ENCODE peak calls at places on chromosome 21, in seven cellular contexts. One of them, this sample, is unnamed.

GRCh38 chr21:17343055-17343454 is 169.8 kb upstream of the CXADR start:
- DNase-seq in amniotic stem cell: no peak
- DNase-seq in CD8-positive, alpha-beta memory T cell: no peak
- DNase-seq in activated CD4-positive, alpha-beta T cell treated with anti-CD3 and anti-CD28 coated beads, Interleukin-2, amount 50 U/mL, for 1 hour: no peak
- DNase-seq in EL: peak; percentile 8
- DNase-seq in esophagus muscularis mucosa: no peak
- DNase-seq in iPS-NIHi11: peak; percentile 64
- DNase-seq in this sample: no peak

GRCh38 chr21:38441153-38441552 is 57.1 kb downstream of the ERG start:
- DNase-seq in amniotic stem cell: no peak
- DNase-seq in CD8-positive, alpha-beta memory T cell: no peak
- DNase-seq in activated CD4-positive, alpha-beta T cell treated with anti-CD3 and anti-CD28 coated beads, Interleukin-2, amount 50 U/mL, for 1 hour: no peak
- DNase-seq in EL: no peak
- DNase-seq in esophagus muscularis mucosa: no peak
- DNase-seq in iPS-NIHi11: no peak
- DNase-seq in this sample: no peak

GRCh38 chr21:17775431-17776126 is 43.6 kb downstream of the C21orf91 start:
- DNase-seq in amniotic stem cell: no peak
- DNase-seq in CD8-positive, alpha-beta memory T cell: peak; percentile 45
- DNase-seq in activated CD4-positive, alpha-beta T cell treated with anti-CD3 and anti-CD28 coated beads, Interleukin-2, amount 50 U/mL, for 1 hour: peak; percentile 47
- DNase-seq in EL: no peak
- DNase-seq in esophagus muscularis mucosa: no peak
- DNase-seq in iPS-NIHi11: no peak
- DNase-seq in this sample: no peak

GRCh38 chr21:46596201-46596600 is 8.7 kb downstream of the S100B start:
- DNase-seq in amniotic stem cell: no peak
- DNase-seq in CD8-positive, alpha-beta memory T cell: no peak
- DNase-seq in activated CD4-positive, alpha-beta T cell treated with anti-CD3 and anti-CD28 coated beads, Interleukin-2, amount 50 U/mL, for 1 hour: no peak
- DNase-seq in EL: no peak
- DNase-seq in esophagus muscularis mucosa: no peak
- DNase-seq in iPS-NIHi11: no peak
- DNase-seq in this sample: no peak

GRCh38 chr21:42834730-42835191 is 44.6 kb downstream of the WDR4 start:
- DNase-seq in amniotic stem cell: no peak
- DNase-seq in CD8-positive, alpha-beta memory T cell: no peak
- DNase-seq in activated CD4-positive, alpha-beta T cell treated with anti-CD3 and anti-CD28 coated beads, Interleukin-2, amount 50 U/mL, for 1 hour: no peak
- DNase-seq in EL: no peak
- DNase-seq in esophagus muscularis mucosa: peak; percentile 75
- DNase-seq in iPS-NIHi11: no peak
- DNase-seq in this sample: no peak

GRCh38 chr21:44455524-44456206 is 355 bp downstream of the LRRC3 start:
- DNase-seq in amniotic stem cell: no peak
- DNase-seq in CD8-positive, alpha-beta memory T cell: no peak
- DNase-seq in activated CD4-positive, alpha-beta T cell treated with anti-CD3 and anti-CD28 coated beads, Interleukin-2, amount 50 U/mL, for 1 hour: peak; percentile 23
- DNase-seq in EL: peak; percentile 16
- DNase-seq in esophagus muscularis mucosa: no peak
- DNase-seq in iPS-NIHi11: peak; percentile 82
- DNase-seq in this sample: no peak

GRCh38 chr21:37119421-37120218 is 46.6 kb downstream of the TTC3 start:
- DNase-seq in amniotic stem cell: no peak
- DNase-seq in CD8-positive, alpha-beta memory T cell: no peak
- DNase-seq in activated CD4-positive, alpha-beta T cell treated with anti-CD3 and anti-CD28 coated beads, Interleukin-2, amount 50 U/mL, for 1 hour: no peak
- DNase-seq in EL: no peak
- DNase-seq in esophagus muscularis mucosa: no peak
- DNase-seq in iPS-NIHi11: peak; percentile 34
- DNase-seq in this sample: no peak

GRCh38 chr21:42652527-42653491 is 612 bp upstream of the PDE9A start:
- DNase-seq in amniotic stem cell: no peak
- DNase-seq in CD8-positive, alpha-beta memory T cell: no peak
- DNase-seq in activated CD4-positive, alpha-beta T cell treated with anti-CD3 and anti-CD28 coated beads, Interleukin-2, amount 50 U/mL, for 1 hour: no peak
- DNase-seq in EL: peak; percentile 54
- DNase-seq in esophagus muscularis mucosa: no peak
- DNase-seq in iPS-NIHi11: peak; percentile 86
- DNase-seq in this sample: peak; percentile 40

GRCh38 chr21:42350899-42351543 is at the start of gene TFF2:
- DNase-seq in amniotic stem cell: no peak
- DNase-seq in CD8-positive, alpha-beta memory T cell: no peak
- DNase-seq in activated CD4-positive, alpha-beta T cell treated with anti-CD3 and anti-CD28 coated beads, Interleukin-2, amount 50 U/mL, for 1 hour: no peak
- DNase-seq in EL: no peak
- DNase-seq in esophagus muscularis mucosa: no peak
- DNase-seq in iPS-NIHi11: no peak
- DNase-seq in this sample: no peak

GRCh38 chr21:36803801-36804452 is 105.0 kb downstream of the SIM2 start:
- DNase-seq in amniotic stem cell: no peak
- DNase-seq in CD8-positive, alpha-beta memory T cell: no peak
- DNase-seq in activated CD4-positive, alpha-beta T cell treated with anti-CD3 and anti-CD28 coated beads, Interleukin-2, amount 50 U/mL, for 1 hour: no peak
- DNase-seq in EL: no peak
- DNase-seq in esophagus muscularis mucosa: no peak
- DNase-seq in iPS-NIHi11: peak; percentile 27
- DNase-seq in this sample: no peak

GRCh38 chr21:43775795-43776430 is at the start of gene CSTB:
- DNase-seq in amniotic stem cell: peak; percentile 51
- DNase-seq in CD8-positive, alpha-beta memory T cell: peak; percentile 78
- DNase-seq in activated CD4-positive, alpha-beta T cell treated with anti-CD3 and anti-CD28 coated beads, Interleukin-2, amount 50 U/mL, for 1 hour: peak; percentile 83
- DNase-seq in EL: peak; percentile 70
- DNase-seq in esophagus muscularis mucosa: peak; percentile 95
- DNase-seq in iPS-NIHi11: peak; percentile 89
- DNase-seq in this sample: peak; percentile 81

GRCh38 chr21:30227633-30228404 is 11.9 kb upstream of the CLDN8 start:
- DNase-seq in amniotic stem cell: peak; percentile 19
- DNase-seq in CD8-positive, alpha-beta memory T cell: no peak
- DNase-seq in activated CD4-positive, alpha-beta T cell treated with anti-CD3 and anti-CD28 coated beads, Interleukin-2, amount 50 U/mL, for 1 hour: no peak
- DNase-seq in EL: no peak
- DNase-seq in esophagus muscularis mucosa: no peak
- DNase-seq in iPS-NIHi11: no peak
- DNase-seq in this sample: no peak

GRCh38 chr21:15638856-15639549 is 90.8 kb upstream of the USP25 start:
- DNase-seq in amniotic stem cell: no peak
- DNase-seq in CD8-positive, alpha-beta memory T cell: no peak
- DNase-seq in activated CD4-positive, alpha-beta T cell treated with anti-CD3 and anti-CD28 coated beads, Interleukin-2, amount 50 U/mL, for 1 hour: no peak
- DNase-seq in EL: no peak
- DNase-seq in esophagus muscularis mucosa: no peak
- DNase-seq in iPS-NIHi11: peak; percentile 8
- DNase-seq in this sample: no peak

GRCh38 chr21:42003051-42003461 is 7.1 kb downstream of the ZBTB21 start:
- DNase-seq in amniotic stem cell: no peak
- DNase-seq in CD8-positive, alpha-beta memory T cell: no peak
- DNase-seq in activated CD4-positive, alpha-beta T cell treated with anti-CD3 and anti-CD28 coated beads, Interleukin-2, amount 50 U/mL, for 1 hour: no peak
- DNase-seq in EL: peak; percentile 62
- DNase-seq in esophagus muscularis mucosa: peak; percentile 26
- DNase-seq in iPS-NIHi11: no peak
- DNase-seq in this sample: no peak

GRCh38 chr21:28639742-28640141 is 352.9 kb downstream of the LTN1 start:
- DNase-seq in amniotic stem cell: no peak
- DNase-seq in CD8-positive, alpha-beta memory T cell: no peak
- DNase-seq in activated CD4-positive, alpha-beta T cell treated with anti-CD3 and anti-CD28 coated beads, Interleukin-2, amount 50 U/mL, for 1 hour: no peak
- DNase-seq in EL: no peak
- DNase-seq in esophagus muscularis mucosa: no peak
- DNase-seq in iPS-NIHi11: no peak
- DNase-seq in this sample: no peak

GRCh38 chr21:42221581-42222345 is 2.8 kb downstream of the ABCG1 start:
- DNase-seq in amniotic stem cell: no peak
- DNase-seq in CD8-positive, alpha-beta memory T cell: no peak
- DNase-seq in activated CD4-positive, alpha-beta T cell treated with anti-CD3 and anti-CD28 coated beads, Interleukin-2, amount 50 U/mL, for 1 hour: no peak
- DNase-seq in EL: no peak
- DNase-seq in esophagus muscularis mucosa: no peak
- DNase-seq in iPS-NIHi11: no peak
- DNase-seq in this sample: no peak

GRCh38 chr21:15233611-15234010 is 168.8 kb upstream of the NRIP1 start:
- DNase-seq in amniotic stem cell: no peak
- DNase-seq in CD8-positive, alpha-beta memory T cell: no peak
- DNase-seq in activated CD4-positive, alpha-beta T cell treated with anti-CD3 and anti-CD28 coated beads, Interleukin-2, amount 50 U/mL, for 1 hour: no peak
- DNase-seq in EL: no peak
- DNase-seq in esophagus muscularis mucosa: no peak
- DNase-seq in iPS-NIHi11: no peak
- DNase-seq in this sample: no peak

GRCh38 chr21:43997766-43998742 is 14.1 kb upstream of the TRAPPC10 start:
- DNase-seq in amniotic stem cell: no peak
- DNase-seq in CD8-positive, alpha-beta memory T cell: no peak
- DNase-seq in activated CD4-positive, alpha-beta T cell treated with anti-CD3 and anti-CD28 coated beads, Interleukin-2, amount 50 U/mL, for 1 hour: no peak
- DNase-seq in EL: no peak
- DNase-seq in esophagus muscularis mucosa: no peak
- DNase-seq in iPS-NIHi11: no peak
- DNase-seq in this sample: no peak

GRCh38 chr21:40512590-40512989 is 334.4 kb downstream of the DSCAM start:
- DNase-seq in amniotic stem cell: no peak
- DNase-seq in CD8-positive, alpha-beta memory T cell: no peak
- DNase-seq in activated CD4-positive, alpha-beta T cell treated with anti-CD3 and anti-CD28 coated beads, Interleukin-2, amount 50 U/mL, for 1 hour: no peak
- DNase-seq in EL: no peak
- DNase-seq in esophagus muscularis mucosa: no peak
- DNase-seq in iPS-NIHi11: peak; percentile 57
- DNase-seq in this sample: no peak

GRCh38 chr21:17901458-17902092 is 82.4 kb upstream of the C21orf91 start:
- DNase-seq in amniotic stem cell: no peak
- DNase-seq in CD8-positive, alpha-beta memory T cell: no peak
- DNase-seq in activated CD4-positive, alpha-beta T cell treated with anti-CD3 and anti-CD28 coated beads, Interleukin-2, amount 50 U/mL, for 1 hour: no peak
- DNase-seq in EL: no peak
- DNase-seq in esophagus muscularis mucosa: no peak
- DNase-seq in iPS-NIHi11: no peak
- DNase-seq in this sample: no peak

GRCh38 chr21:23223882-23224281 is 2225.7 kb downstream of the NCAM2 start:
- DNase-seq in amniotic stem cell: no peak
- DNase-seq in CD8-positive, alpha-beta memory T cell: no peak
- DNase-seq in activated CD4-positive, alpha-beta T cell treated with anti-CD3 and anti-CD28 coated beads, Interleukin-2, amount 50 U/mL, for 1 hour: no peak
- DNase-seq in EL: no peak
- DNase-seq in esophagus muscularis mucosa: no peak
- DNase-seq in iPS-NIHi11: no peak
- DNase-seq in this sample: no peak

GRCh38 chr21:31204801-31205200 is 139.3 kb downstream of the TIAM1 start:
- DNase-seq in amniotic stem cell: no peak
- DNase-seq in CD8-positive, alpha-beta memory T cell: no peak
- DNase-seq in activated CD4-positive, alpha-beta T cell treated with anti-CD3 and anti-CD28 coated beads, Interleukin-2, amount 50 U/mL, for 1 hour: no peak
- DNase-seq in EL: no peak
- DNase-seq in esophagus muscularis mucosa: no peak
- DNase-seq in iPS-NIHi11: no peak
- DNase-seq in this sample: no peak

GRCh38 chr21:34594566-34595234 is 20.2 kb downstream of the RCAN1 start:
- DNase-seq in amniotic stem cell: no peak
- DNase-seq in CD8-positive, alpha-beta memory T cell: no peak
- DNase-seq in activated CD4-positive, alpha-beta T cell treated with anti-CD3 and anti-CD28 coated beads, Interleukin-2, amount 50 U/mL, for 1 hour: no peak
- DNase-seq in EL: no peak
- DNase-seq in esophagus muscularis mucosa: peak; percentile 82
- DNase-seq in iPS-NIHi11: no peak
- DNase-seq in this sample: no peak

This sample was measured in amygdala.